ENCODE peak calls at places on chromosomes 6 and 20, in seven cellular contexts. Y, N, A, X, E, M and T are unnamed samples.

GRCh38 chr6:140059947-140060346 is 685.5 kb upstream of the CITED2 start:
- DNase-seq in Y (no peak), N (no peak), A (no peak), X (no peak), E (no peak), M (no peak), T (no peak)

GRCh38 chr6:42784739-42785498 is 3.1 kb downstream of the BICRAL start:
- DNase-seq in Y (no peak), N (no peak), A (no peak), X (no peak), E (no peak), M (no peak), T (no peak)

GRCh38 chr6:2429460-2429859 is 184.1 kb upstream of the GMDS start:
- DNase-seq in Y (no peak), N (no peak), A (no peak), X (no peak), E (no peak), M (no peak), T (no peak)

GRCh38 chr20:21583486-21584168 is 69.8 kb upstream of the NKX2-2 start:
- DNase-seq in Y (no peak), N (no peak), A (no peak), X (no peak), E (no peak), M (no peak), T (no peak)

GRCh38 chr6:6717008-6717763 is 128.7 kb downstream of the LY86 start:
- DNase-seq in Y (no peak), N (no peak), A (no peak), X (no peak), E (no peak), M (no peak), T (no peak)

GRCh38 chr6:3282461-3283236 is 23.9 kb downstream of the PSMG4 start:
- DNase-seq in Y (peak), N (no peak), A (no peak), X (no peak), E (no peak), M (no peak), T (no peak)

GRCh38 chr20:38843346-38843745 is 37.8 kb downstream of the PPP1R16B start:
- DNase-seq in Y (no peak), N (no peak), A (no peak), X (no peak), E (no peak), M (no peak), T (no peak)

GRCh38 chr6:102732908-102733307 is 1339.4 kb downstream of the GRIK2 start:
- DNase-seq in Y (no peak), N (no peak), A (no peak), X (no peak), E (no peak), M (peak), T (no peak)

GRCh38 chr20:59578602-59579403 is 25.5 kb upstream of the PHACTR3 start:
- DNase-seq in Y (no peak), N (no peak), A (no peak), X (no peak), E (no peak), M (no peak), T (no peak)

GRCh38 chr20:51079488-51079887 is 56.6 kb upstream of the KCNG1 start:
- DNase-seq in Y (no peak), N (no peak), A (no peak), X (no peak), E (no peak), M (no peak), T (no peak)

GRCh38 chr6:43088654-43089056 is 12.5 kb downstream of the PTK7 start:
- DNase-seq in Y (no peak), N (no peak), A (no peak), X (no peak), E (no peak), M (peak), T (no peak)

GRCh38 chr20:53578492-53579222 is 15.0 kb downstream of the ZNF217 start:
- DNase-seq in Y (no peak), N (peak), A (peak), X (peak), E (no peak), M (peak), T (peak)

GRCh38 chr20:277496-277781 is 13.1 kb downstream of the C20orf96 start:
- DNase-seq in Y (no peak), N (no peak), A (no peak), X (no peak), E (no peak), M (no peak), T (no peak)

GRCh38 chr6:150016324-150017185 is 8.8 kb downstream of the RAET1L start:
- DNase-seq in Y (no peak), N (peak), A (no peak), X (peak), E (no peak), M (peak), T (peak)

GRCh38 chr20:36872857-36873256 is 3.1 kb upstream of the TLDC2 start:
- DNase-seq in Y (no peak), N (no peak), A (no peak), X (no peak), E (no peak), M (no peak), T (no peak)

GRCh38 chr6:95489185-95489863 is 88.0 kb upstream of the MANEA start:
- DNase-seq in Y (no peak), N (no peak), A (no peak), X (no peak), E (no peak), M (no peak), T (no peak)

GRCh38 chr6:35047265-35048011 is 93.7 kb downstream of the TCP11 start:
- DNase-seq in Y (no peak), N (no peak), A (no peak), X (no peak), E (no peak), M (no peak), T (no peak)

GRCh38 chr6:8193541-8193940 is 91.2 kb upstream of the EEF1E1 start:
- DNase-seq in Y (no peak), N (no peak), A (no peak), X (no peak), E (no peak), M (no peak), T (no peak)

GRCh38 chr20:22762576-22763256 is 178.3 kb upstream of the FOXA2 start:
- DNase-seq in Y (no peak), N (no peak), A (no peak), X (no peak), E (no peak), M (peak), T (no peak)

GRCh38 chr20:23629017-23629541 is 8.7 kb downstream of the CST3 start:
- DNase-seq in Y (no peak), N (no peak), A (no peak), X (peak), E (peak), M (peak), T (no peak)

GRCh38 chr6:72659754-72660153 is 37.9 kb downstream of the KCNQ5 start:
- DNase-seq in Y (no peak), N (no peak), A (no peak), X (no peak), E (no peak), M (no peak), T (no peak)

GRCh38 chr20:59032713-59033059 is 551 bp upstream of the ATP5F1E start:
- DNase-seq in Y (peak), N (no peak), A (no peak), X (peak), E (no peak), M (no peak), T (no peak)

GRCh38 chr20:61252601-61253263 is 671 bp downstream of the CDH4 start:
- DNase-seq in Y (peak), N (no peak), A (no peak), X (peak), E (no peak), M (peak), T (no peak)

GRCh38 chr20:17614176-17614811 is 44.4 kb downstream of the DSTN start:
- DNase-seq in Y (peak), N (no peak), A (peak), X (no peak), E (peak), M (no peak), T (peak)

GRCh38 chr6:85983032-85983659 is 340.5 kb upstream of the SYNCRIP start:
- DNase-seq in Y (no peak), N (no peak), A (no peak), X (no peak), E (no peak), M (no peak), T (no peak)

GRCh38 chr20:38997622-38998021 is 35.5 kb downstream of the DHX35 start:
- DNase-seq in Y (no peak), N (no peak), A (no peak), X (no peak), E (no peak), M (no peak), T (peak)

GRCh38 chr6:46421939-46422338 is 69.3 kb downstream of the RCAN2 start:
- DNase-seq in Y (no peak), N (no peak), A (no peak), X (no peak), E (no peak), M (no peak), T (no peak)

GRCh38 chr6:131013495-131013894 is 49.5 kb downstream of the EPB41L2 start:
- DNase-seq in Y (no peak), N (no peak), A (no peak), X (no peak), E (no peak), M (peak), T (no peak)

GRCh38 chr6:133099573-133099972 is 141.6 kb upstream of the EYA4 start:
- DNase-seq in Y (no peak), N (no peak), A (no peak), X (no peak), E (no peak), M (peak), T (no peak)

GRCh38 chr6:44133003-44133931 is 5.9 kb downstream of the TMEM63B start:
- DNase-seq in Y (peak), N (peak), A (no peak), X (peak), E (peak), M (peak), T (no peak)

GRCh38 chr20:7693761-7694160 is 246.5 kb downstream of the HAO1 start:
- DNase-seq in Y (no peak), N (no peak), A (no peak), X (no peak), E (no peak), M (no peak), T (no peak)

GRCh38 chr20:7696311-7696710 is 243.9 kb downstream of the HAO1 start:
- DNase-seq in Y (no peak), N (no peak), A (no peak), X (no peak), E (no peak), M (peak), T (no peak)

GRCh38 chr20:7695622-7696021 is 244.6 kb downstream of the HAO1 start:
- DNase-seq in Y (no peak), N (no peak), A (no peak), X (no peak), E (no peak), M (peak), T (no peak)

GRCh38 chr20:7692478-7692877 is 247.8 kb downstream of the HAO1 start:
- DNase-seq in Y (no peak), N (no peak), A (no peak), X (no peak), E (no peak), M (peak), T (no peak)

GRCh38 chr20:7694940-7695567 is 245.2 kb downstream of the HAO1 start:
- DNase-seq in Y (no peak), N (no peak), A (no peak), X (no peak), E (no peak), M (no peak), T (no peak)
- TF ChIP-seq CTCF in Y (no peak), N (no peak), A (no peak), X (no peak), E (no peak), M (no peak), T (no peak)

GRCh38 chr20:2476742-2477615 is 6.4 kb upstream of the SNRPB start:
- DNase-seq in Y (no peak), N (no peak), A (no peak), X (no peak), E (no peak), M (no peak), T (no peak)
- TF ChIP-seq CTCF in Y (no peak), N (no peak), A (no peak), X (peak), E (peak), M (no peak), T (no peak)

GRCh38 chr20:32241807-32242206 is 34.1 kb downstream of the POFUT1 start:
- DNase-seq in Y (no peak), N (no peak), A (no peak), X (no peak), E (no peak), M (no peak), T (no peak)

GRCh38 chr20:32237419-32237818 is 29.7 kb downstream of the POFUT1 start:
- DNase-seq in Y (no peak), N (no peak), A (no peak), X (no peak), E (no peak), M (no peak), T (no peak)

GRCh38 chr20:32236819-32237218 is 29.1 kb downstream of the POFUT1 start:
- DNase-seq in Y (no peak), N (no peak), A (no peak), X (no peak), E (no peak), M (no peak), T (no peak)

GRCh38 chr20:32238483-32239425 is 31.1 kb downstream of the POFUT1 start:
- DNase-seq in Y (no peak), N (no peak), A (no peak), X (no peak), E (no peak), M (no peak), T (no peak)

DNA sequence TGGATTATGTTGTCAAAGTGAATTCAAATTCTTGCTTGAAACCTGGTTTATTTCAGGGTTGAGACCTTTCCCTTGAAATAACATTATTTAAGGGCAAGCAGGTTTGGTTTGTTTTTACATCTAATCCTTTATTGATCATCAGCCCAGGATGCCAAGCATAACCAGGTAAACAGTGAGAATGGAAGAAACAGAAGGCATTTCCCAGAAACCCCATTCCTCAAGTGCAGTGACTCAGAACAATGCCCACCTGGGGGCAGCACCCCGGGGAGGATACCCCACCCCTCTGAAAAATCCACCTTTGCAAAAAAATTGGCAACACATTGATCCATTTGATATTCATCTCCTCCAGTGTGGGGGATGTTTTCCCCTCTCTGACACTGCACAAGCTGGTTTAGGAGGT is 32.5 kb downstream of the POFUT1 start:
- DNase-seq in Y (no peak), N (no peak), A (no peak), X (no peak), E (no peak), M (no peak), T (no peak)
- TF ChIP-seq CTCF in Y (no peak), N (no peak), A (no peak), X (no peak), E (no peak), M (no peak), T (peak)

GRCh38 chr6:32662836-32663235 is 3.6 kb downstream of the HLA-DQB1 start:
- DNase-seq in Y (no peak), N (no peak), A (no peak), X (no peak), E (no peak), M (no peak), T (no peak)

GRCh38 chr6:32659856-32660595 is 6.4 kb downstream of the HLA-DQB1 start:
- DNase-seq in Y (peak), N (no peak), A (no peak), X (no peak), E (no peak), M (no peak), T (no peak)

GRCh38 chr6:32662099-32662498 is 4.4 kb downstream of the HLA-DQB1 start:
- DNase-seq in Y (no peak), N (no peak), A (no peak), X (no peak), E (no peak), M (no peak), T (no peak)

GRCh38 chr6:32655311-32655710 is 11.1 kb downstream of the HLA-DQB1 start:
- DNase-seq in Y (no peak), N (no peak), A (no peak), X (no peak), E (no peak), M (no peak), T (no peak)

DNA sequence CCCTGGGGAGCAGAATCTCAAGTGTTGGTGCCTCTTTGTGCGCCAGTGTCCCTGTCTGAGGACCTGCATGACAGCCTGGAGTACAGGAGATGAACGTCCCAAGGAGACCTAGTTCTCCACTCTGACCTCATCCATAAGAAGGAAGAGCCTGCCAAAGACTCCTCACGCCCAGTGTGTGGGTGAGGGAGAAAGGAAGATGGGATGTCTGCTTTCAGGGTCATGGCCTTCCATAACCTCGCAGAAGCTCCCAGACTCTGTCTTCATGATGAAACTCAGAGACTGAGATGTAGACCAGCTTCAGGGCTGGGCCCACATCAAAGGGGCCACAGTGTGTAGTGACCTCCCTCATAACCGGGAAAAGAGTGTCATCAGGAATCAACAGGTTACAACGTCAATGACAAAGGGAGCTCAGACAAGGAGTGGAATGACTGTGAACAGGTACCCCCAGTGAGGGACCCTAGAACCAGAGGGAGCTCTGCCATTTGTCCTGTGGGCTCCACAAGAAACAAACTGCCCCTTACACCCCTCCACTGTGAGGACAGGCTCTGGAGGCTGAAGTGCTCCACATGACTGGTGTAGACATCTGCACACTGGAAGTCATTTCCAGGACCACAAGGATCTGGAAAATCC is 8.1 kb downstream of the HLA-DQB1 start:
- DNase-seq in Y (no peak), N (no peak), A (no peak), X (no peak), E (no peak), M (no peak), T (no peak)
- TF ChIP-seq CTCF in Y (no peak), N (no peak), A (no peak), X (no peak), E (no peak), M (no peak), T (no peak)

GRCh38 chr6:33579828-33580714 is at the start of gene BAK1:
- DNase-seq in Y (peak), N (peak), A (peak), X (peak), E (peak), M (peak), T (peak)
- TF ChIP-seq CTCF in Y (peak), N (peak), A (no peak), X (peak), E (peak), M (peak), T (peak)

DNA sequence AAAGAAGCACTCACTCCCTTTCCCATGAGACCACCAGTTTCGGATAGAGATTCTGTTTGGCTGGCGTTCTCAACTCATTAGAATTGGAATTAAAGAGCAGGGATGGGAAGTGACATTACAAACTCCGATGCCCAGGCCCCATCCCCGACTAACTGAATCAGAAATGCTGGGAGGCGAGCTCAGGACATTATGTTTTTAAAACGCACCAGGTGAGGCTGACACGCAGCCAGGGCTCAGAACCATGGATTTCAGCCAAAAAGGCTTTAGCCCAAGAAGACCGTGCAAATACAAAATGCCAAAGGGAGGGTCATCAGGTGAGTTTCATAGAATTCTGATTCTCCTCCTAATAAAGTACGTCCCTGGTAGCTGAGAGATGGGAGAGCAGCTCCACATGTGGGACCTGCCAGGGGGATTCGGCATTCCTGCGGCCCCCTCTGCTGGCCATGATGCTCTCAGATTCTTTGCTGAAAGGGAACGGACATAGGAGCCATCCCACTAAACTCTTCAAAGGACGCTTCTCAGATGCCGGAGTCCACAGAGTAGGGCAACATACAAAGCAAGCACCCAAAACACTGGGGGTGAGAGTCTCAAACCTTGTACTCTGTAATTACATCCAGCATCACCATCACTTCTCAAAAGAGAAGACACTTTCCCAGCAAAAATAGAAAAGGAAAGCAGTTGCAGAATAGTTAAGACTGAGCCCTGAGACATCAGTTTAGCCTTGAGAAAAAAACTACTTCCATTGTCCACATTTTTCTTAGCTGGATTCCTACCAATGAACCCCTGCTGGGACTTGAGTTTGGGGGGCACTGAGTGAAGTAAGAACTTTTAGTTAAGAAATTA is 205.2 kb downstream of the BMP7 start:
- DNase-seq in Y (peak), N (no peak), A (peak), X (peak), E (no peak), M (peak), T (no peak)
- TF ChIP-seq CTCF in Y (peak), N (no peak), A (peak), X (peak), E (no peak), M (peak), T (no peak)

GRCh38 chr6:52232990-52233389 is 11.3 kb downstream of the IL17F start:
- DNase-seq in Y (no peak), N (no peak), A (no peak), X (no peak), E (no peak), M (no peak), T (no peak)

GRCh38 chr6:52230685-52231084 is 13.6 kb downstream of the IL17F start:
- DNase-seq in Y (no peak), N (no peak), A (no peak), X (no peak), E (no peak), M (no peak), T (no peak)

GRCh38 chr6:52231411-52232127 is 12.7 kb downstream of the IL17F start:
- DNase-seq in Y (no peak), N (no peak), A (no peak), X (no peak), E (no peak), M (no peak), T (no peak)

GRCh38 chr6:52233975-52234823 is 10.1 kb downstream of the IL17F start:
- DNase-seq in Y (peak), N (peak), A (no peak), X (peak), E (no peak), M (peak), T (peak)
- TF ChIP-seq CTCF in Y (no peak), N (no peak), A (peak), X (peak), E (peak), M (peak), T (peak)